ENCODE peak calls at places on chromosome 21, in ten cellular contexts. L, H, K, B, C, R, V, X, P and U are unnamed samples. For H3K4me1, the result is how much of the 10 kb centered on the place peaks cover.

GRCh38 chr21:40422851-40423635 is 423.9 kb downstream of the DSCAM start:
- DNase-seq in L (no peak), H (no peak), K (no peak), B (no peak), C (no peak), R (no peak), V (no peak), X (peak), P (no peak), U (no peak)

GRCh38 chr21:41520560-41521442 is 12.8 kb upstream of the TMPRSS2 start:
- DNase-seq in L (no peak), H (no peak), K (no peak), B (no peak), C (no peak), R (no peak), V (no peak), X (no peak), P (no peak), U (no peak)

GRCh38 chr21:32570456-32570855 is 14.9 kb downstream of the TCP10L start:
- DNase-seq in L (no peak), H (no peak), K (no peak), B (no peak), C (no peak), R (no peak), V (no peak), X (no peak), P (no peak), U (no peak)

GRCh38 chr21:17988038-17988437 is 168.9 kb upstream of the C21orf91 start:
- DNase-seq in L (no peak), H (no peak), K (no peak), B (no peak), C (no peak), R (no peak), V (no peak), X (no peak), P (no peak), U (no peak)

GRCh38 chr21:36735201-36735515 is 36.2 kb downstream of the SIM2 start:
- DNase-seq in L (no peak), H (no peak), K (no peak), B (no peak), C (no peak), R (no peak), V (no peak), X (no peak), P (no peak), U (no peak)

GRCh38 chr21:21921410-21922232 is 923.4 kb downstream of the NCAM2 start:
- DNase-seq in L (no peak), H (no peak), K (peak), B (no peak), C (no peak), R (peak), V (no peak), X (peak), P (peak), U (peak)

GRCh38 chr21:29647353-29647781 is 292.4 kb downstream of the GRIK1 start:
- DNase-seq in L (no peak), H (no peak), K (peak), B (no peak), C (no peak), R (peak), V (no peak), X (no peak), P (peak), U (no peak)

GRCh38 chr21:46363698-46364097 is 39.7 kb downstream of the PCNT start:
- DNase-seq in L (no peak), H (no peak), K (no peak), B (no peak), C (no peak), R (no peak), V (no peak), X (no peak), P (no peak), U (no peak)

GRCh38 chr21:18954415-18954972 is 550.9 kb upstream of the TMPRSS15 start:
- DNase-seq in L (no peak), H (no peak), K (no peak), B (no peak), C (no peak), R (no peak), V (no peak), X (no peak), P (peak), U (no peak)

GRCh38 chr21:34989337-34990151 is 59.6 kb downstream of the RUNX1 start:
- DNase-seq in L (no peak), H (no peak), K (no peak), B (no peak), C (no peak), R (peak), V (no peak), X (no peak), P (no peak), U (no peak)

GRCh38 chr21:46221664-46222435 is 6.7 kb downstream of the LSS start:
- DNase-seq in L (no peak), H (no peak), K (no peak), B (no peak), C (no peak), R (no peak), V (no peak), X (no peak), P (no peak), U (peak)

GRCh38 chr21:14403681-14404318 is 20.9 kb upstream of the HSPA13 start:
- DNase-seq in L (no peak), H (no peak), K (peak), B (no peak), C (no peak), R (peak), V (no peak), X (peak), P (peak), U (no peak)

GRCh38 chr21:41065539-41065938 is 102.4 kb upstream of the BACE2 start:
- DNase-seq in L (no peak), H (no peak), K (no peak), B (no peak), C (no peak), R (peak), V (no peak), X (peak), P (peak), U (no peak)

GRCh38 chr21:35508389-35508888 is 459.3 kb upstream of the RUNX1 start:
- DNase-seq in L (no peak), H (no peak), K (peak), B (no peak), C (peak), R (peak), V (no peak), X (no peak), P (peak), U (no peak)

GRCh38 chr21:43317254-43317748 is 109.6 kb downstream of the SIK1 start:
- DNase-seq in L (no peak), H (no peak), K (no peak), B (no peak), C (no peak), R (no peak), V (no peak), X (no peak), P (no peak), U (no peak)

DNA sequence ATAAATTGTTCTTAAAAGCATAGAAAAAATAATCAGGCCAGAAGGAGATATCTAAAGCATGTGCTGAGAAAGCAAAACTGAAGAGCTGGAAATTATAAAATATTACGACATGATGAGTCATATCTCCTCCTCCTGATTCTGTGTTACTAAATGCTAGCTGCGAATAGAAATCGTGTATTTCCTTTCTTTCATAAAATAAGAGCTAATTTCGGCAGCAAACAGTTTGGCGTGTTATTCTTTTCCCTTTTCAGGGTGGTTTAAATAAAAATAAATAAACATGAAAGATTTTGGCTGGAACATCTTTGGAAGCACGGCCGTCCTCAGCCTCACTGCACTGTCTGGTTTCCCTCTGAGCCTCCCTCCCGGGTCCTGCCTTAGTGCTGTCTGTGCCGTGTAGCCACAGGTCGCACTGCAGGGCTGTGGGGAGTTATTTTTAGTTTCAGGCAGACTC is 56.0 kb downstream of the ADARB1 start:
- DNase-seq in L (no peak), H (no peak), K (peak), B (no peak), C (no peak), R (peak), V (no peak), X (no peak), P (peak), U (no peak)
- H3K4me1 ChIP-seq in L (under half), H (under half), K (under half), B (under half), C (under half), R (under half), V (under half), X (under half), P (under half), U (under half)

DNA sequence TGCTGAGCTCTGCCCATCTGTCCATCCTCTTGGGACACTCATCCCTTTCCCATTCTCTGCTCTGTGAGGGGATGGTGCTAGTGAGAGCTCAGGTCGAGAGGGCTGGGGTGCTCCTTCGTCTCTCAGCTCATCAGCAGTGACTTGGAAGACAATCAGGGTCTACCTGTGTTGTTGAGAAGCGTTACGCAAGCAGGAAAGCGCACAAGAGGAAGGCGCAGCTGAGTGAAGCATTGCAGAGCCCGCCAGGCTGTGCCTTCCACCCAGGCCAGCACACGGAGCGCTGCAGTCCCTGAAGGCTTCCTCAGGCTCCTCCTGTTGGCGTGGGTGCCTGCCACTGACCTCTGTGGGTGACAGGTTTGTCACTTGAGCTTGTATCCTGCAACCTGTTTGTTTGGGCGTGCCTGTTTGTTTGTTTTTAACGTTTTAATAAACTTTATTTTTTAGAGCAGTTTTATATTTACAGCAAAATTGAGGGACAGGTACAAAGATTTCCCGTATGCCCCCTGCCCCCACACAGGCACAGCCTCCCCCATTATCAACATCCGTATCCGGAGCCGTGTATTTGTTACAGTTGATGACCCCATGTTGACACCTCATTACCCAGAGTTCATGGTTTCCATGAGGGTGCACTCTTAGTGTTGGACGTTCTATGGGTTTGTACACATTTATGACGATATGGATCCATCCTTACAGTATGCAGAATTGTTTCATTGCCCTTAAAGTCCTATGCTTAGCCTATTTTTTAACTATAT is 36.7 kb downstream of the ADARB1 start:
- DNase-seq in L (no peak), H (no peak), K (no peak), B (no peak), C (no peak), R (no peak), V (no peak), X (no peak), P (no peak), U (no peak)
- H3K4me1 ChIP-seq in L (under half), H (under half), K (under half), B (under half), C (under half), R (under half), V (under half), X (under half), P (under half), U (under half)

GRCh38 chr21:39000496-39000895 is 182.8 kb downstream of the PSMG1 start:
- DNase-seq in L (no peak), H (no peak), K (no peak), B (no peak), C (no peak), R (no peak), V (no peak), X (no peak), P (no peak), U (no peak)
- H3K4me1 ChIP-seq in L (under half), H (under half), K (under half), B (under half), C (under half), R (under half), V (under half), X (under half), P (under half), U (under half)

GRCh38 chr21:33936221-33937038 is 20.8 kb upstream of the ATP5PO start:
- DNase-seq in L (no peak), H (peak), K (no peak), B (no peak), C (no peak), R (no peak), V (peak), X (no peak), P (no peak), U (peak)

GRCh38 chr21:33939224-33939623 is 23.6 kb upstream of the ATP5PO start:
- DNase-seq in L (no peak), H (no peak), K (peak), B (no peak), C (no peak), R (no peak), V (no peak), X (no peak), P (no peak), U (no peak)

GRCh38 chr21:33937146-33937545 is 21.5 kb upstream of the ATP5PO start:
- DNase-seq in L (no peak), H (no peak), K (no peak), B (no peak), C (no peak), R (no peak), V (no peak), X (no peak), P (no peak), U (no peak)

GRCh38 chr21:33938381-33938780 is 22.8 kb upstream of the ATP5PO start:
- DNase-seq in L (no peak), H (no peak), K (no peak), B (no peak), C (no peak), R (no peak), V (no peak), X (no peak), P (no peak), U (no peak)

DNA sequence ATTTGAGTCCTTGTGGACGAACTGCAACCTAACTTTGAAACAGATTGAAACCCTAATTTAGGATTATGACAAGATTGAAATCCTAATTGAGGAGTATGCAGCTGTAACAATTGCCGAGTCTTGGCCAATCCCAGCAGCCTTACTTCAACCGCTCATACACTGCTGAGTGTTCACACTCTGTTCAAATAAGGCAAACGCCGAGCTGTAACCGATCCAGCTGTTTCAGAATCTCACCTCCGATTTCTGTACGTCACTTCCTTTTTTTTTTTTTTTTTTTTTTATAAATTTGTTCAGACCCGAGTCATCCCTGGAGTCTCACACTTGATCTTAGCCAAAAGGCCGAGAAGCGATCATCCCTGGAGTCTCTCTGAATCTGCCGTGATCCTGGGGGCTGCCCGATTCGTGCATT is 22.3 kb upstream of the ATP5PO start:
- DNase-seq in L (no peak), H (peak), K (no peak), B (no peak), C (no peak), R (no peak), V (peak), X (no peak), P (no peak), U (no peak)
- H3K4me1 ChIP-seq in L (under half), H (half or more), K (under half), B (under half), C (under half), R (under half), V (half or more), X (under half), P (under half), U (under half)

GRCh38 chr21:38807987-38808386 is 2.3 kb downstream of the ETS2 start:
- DNase-seq in L (no peak), H (no peak), K (peak), B (no peak), C (peak), R (no peak), V (no peak), X (no peak), P (no peak), U (no peak)
- H3K4me1 ChIP-seq in L (under half), H (under half), K (under half), B (under half), C (under half), R (under half), V (under half), X (under half), P (under half), U (under half)

GRCh38 chr21:16755061-16755460 is 757.8 kb upstream of the CXADR start:
- DNase-seq in L (no peak), H (no peak), K (no peak), B (no peak), C (no peak), R (no peak), V (no peak), X (no peak), P (no peak), U (no peak)
- H3K4me1 ChIP-seq in L (under half), H (under half), K (under half), B (under half), C (under half), R (under half), V (under half), X (under half), P (under half), U (under half)

DNA sequence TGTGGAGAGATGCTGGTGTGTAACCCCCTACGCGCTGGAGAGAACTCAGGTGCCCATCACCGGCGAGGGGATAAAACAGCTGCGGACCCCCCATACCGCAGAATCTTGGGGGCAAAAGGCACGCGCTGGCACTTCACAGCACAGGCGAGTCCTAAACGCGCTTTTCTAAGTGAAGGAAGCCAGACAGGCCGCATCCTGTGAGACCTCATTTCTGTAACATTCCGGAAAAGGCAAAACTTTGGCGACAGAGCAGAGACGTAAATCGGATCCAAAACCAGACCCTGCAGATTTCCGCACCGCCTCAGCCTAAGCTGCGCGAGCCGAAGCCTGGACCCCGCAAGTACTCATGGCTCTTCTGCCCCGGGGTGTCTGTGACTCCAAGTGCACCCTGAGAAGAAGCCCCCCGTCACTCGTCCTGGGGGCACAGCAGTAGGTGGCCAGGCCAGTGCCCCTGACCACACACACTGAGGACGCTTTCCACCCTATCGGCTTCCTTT is 60.9 kb downstream of the SLX9 start:
- DNase-seq in L (no peak), H (no peak), K (no peak), B (no peak), C (no peak), R (no peak), V (no peak), X (no peak), P (no peak), U (no peak)
- H3K4me1 ChIP-seq in L (under half), H (under half), K (under half), B (under half), C (under half), R (under half), V (under half), X (under half), P (under half), U (under half)

GRCh38 chr21:15741510-15741909 is 11.7 kb downstream of the USP25 start:
- DNase-seq in L (no peak), H (no peak), K (peak), B (no peak), C (no peak), R (peak), V (no peak), X (no peak), P (no peak), U (no peak)
- H3K4me1 ChIP-seq in L (under half), H (under half), K (under half), B (under half), C (under half), R (under half), V (half or more), X (under half), P (under half), U (under half)